ENCODE peak calls at places on chromosome 5, in five cellular contexts. W is NB4, Z is upper lobe of right lung, H is activated gamma-delta T cell treated with Interleukin-2 at 50 U/mL for 16 hours, L is NCI-H774. N is an unnamed sample.
A peak's percentile ranks its signal among the peaks of the same experiment; 100 is the strongest.

GRCh38 chr5:122774519-122774860 is 390 bp upstream of the SNX2 start:
- DNase-seq in Z (no peak), H (no peak), L (no peak), W (no peak), N (no peak)

GRCh38 chr5:137566118-137566541 is 67.0 kb upstream of the SPOCK1 start:
- DNase-seq in L (no peak), W (no peak), Z (no peak), H (no peak), N (no peak)

GRCh38 chr5:108681079-108681921 is 66.4 kb upstream of the FER start:
- DNase-seq in W (peak; percentile 73), H (no peak), L (peak; percentile 59), Z (no peak), N (peak; percentile 56)

GRCh38 chr5:135138116-135138850 is 104.3 kb upstream of the PITX1 start:
- DNase-seq in W (no peak), L (no peak), Z (no peak), H (no peak), N (no peak)

GRCh38 chr5:1510631-1511030 is 13.1 kb downstream of the LPCAT1 start:
- DNase-seq in W (no peak), L (no peak), Z (peak; percentile 64), H (no peak), N (no peak)

GRCh38 chr5:142654578-142655042 is 31.3 kb downstream of the FGF1 start:
- DNase-seq in W (no peak), Z (no peak), L (no peak), H (no peak), N (no peak)

GRCh38 chr5:103259705-103260355 is 1.3 kb downstream of the MACIR start:
- DNase-seq in H (no peak), L (peak; percentile 41), W (no peak), Z (no peak), N (no peak)

GRCh38 chr5:80822640-80823039 is 137.5 kb upstream of the RASGRF2 start:
- DNase-seq in Z (no peak), W (no peak), H (no peak), L (no peak), N (no peak)

GRCh38 chr5:386432-387341 is 56.3 kb upstream of the EXOC3 start:
- DNase-seq in L (no peak), W (peak; percentile 17), H (no peak), Z (peak; percentile 31), N (no peak)

GRCh38 chr5:39009981-39010380 is 64.2 kb downstream of the RICTOR start:
- DNase-seq in Z (no peak), W (no peak), L (no peak), H (no peak), N (no peak)

GRCh38 chr5:33271606-33272005 is 169.2 kb upstream of the TARS1 start:
- DNase-seq in Z (no peak), L (no peak), H (no peak), W (no peak), N (no peak)

GRCh38 chr5:133376986-133377385 is 235.4 kb downstream of the FSTL4 start:
- DNase-seq in W (no peak), Z (no peak), H (no peak), L (no peak), N (no peak)

GRCh38 chr5:72280655-72281069 is 39.4 kb downstream of the MRPS27 start:
- DNase-seq in L (no peak), W (peak; percentile 35), H (no peak), Z (no peak), N (no peak)

GRCh38 chr5:158268286-158268685 is 409.3 kb upstream of the CLINT1 start:
- DNase-seq in W (no peak), H (no peak), L (no peak), Z (no peak), N (no peak)

GRCh38 chr5:157819502-157820125 is 39.3 kb downstream of the CLINT1 start:
- DNase-seq in Z (no peak), L (no peak), H (no peak), W (no peak), N (peak; percentile 32)